ENCODE peak calls at places on chromosome 7, in seven cellular contexts. M is suprapubic skin, Q is ovary, I is K562, F is SK-N-SH, T is tibial nerve, R is A549. Y is an unnamed sample.
A peak's percentile ranks its signal among the peaks of the same experiment; 100 is the strongest.

GRCh38 chr7:13197501-13197900 is 510.1 kb downstream of the ARL4A start:
- DNase-seq in M (no peak), Q (no peak), I (no peak), F (no peak), T (no peak), R (no peak), Y (no peak)

GRCh38 chr7:99461221-99461620 is 4.7 kb downstream of the ATP5MF start:
- DNase-seq in M (no peak), Q (no peak), I (no peak), F (no peak), T (no peak), R (no peak), Y (no peak)

GRCh38 chr7:151455690-151456089 is 15.7 kb upstream of the CRYGN start:
- DNase-seq in M (no peak), Q (no peak), I (no peak), F (no peak), T (no peak), R (no peak), Y (no peak)

GRCh38 chr7:129188892-129189660 is 643 bp downstream of the SMO start:
- DNase-seq in M (no peak), Q (peak; percentile 51), I (no peak), F (peak; percentile 89), T (no peak), R (peak; percentile 17), Y (no peak)

GRCh38 chr7:7861211-7861633 is 107.4 kb upstream of the GLCCI1 start:
- DNase-seq in M (no peak), Q (no peak), I (no peak), F (no peak), T (peak; percentile 8), R (peak; percentile 9), Y (no peak)

GRCh38 chr7:156592124-156592884 is 48.3 kb upstream of the RNF32 start:
- DNase-seq in M (no peak), Q (no peak), I (no peak), F (no peak), T (no peak), R (no peak), Y (no peak)

GRCh38 chr7:106037489-106038176 is 74.5 kb downstream of the SYPL1 start:
- DNase-seq in M (no peak), Q (no peak), I (no peak), F (peak; percentile 50), T (no peak), R (no peak), Y (no peak)

GRCh38 chr7:156180451-156181229 is 368.4 kb upstream of the SHH start:
- DNase-seq in M (no peak), Q (no peak), I (no peak), F (no peak), T (no peak), R (no peak), Y (no peak)

GRCh38 chr7:29327455-29327854 is 132.9 kb downstream of the CHN2 start:
- DNase-seq in M (no peak), Q (no peak), I (no peak), F (no peak), T (no peak), R (no peak), Y (no peak)

GRCh38 chr7:86282014-86282682 is 361.6 kb upstream of the GRM3 start:
- DNase-seq in M (peak; percentile 67), Q (no peak), I (no peak), F (peak; percentile 17), T (no peak), R (no peak), Y (no peak)

GRCh38 chr7:138974103-138974502 is 7.1 kb downstream of the KIAA1549 start:
- DNase-seq in M (no peak), Q (no peak), I (no peak), F (no peak), T (no peak), R (no peak), Y (no peak)
- H3K27ac ChIP-seq in M (no peak overlapping the region), Q (no peak overlapping the region), I (no peak overlapping the region), F (no peak overlapping the region), T (no peak overlapping the region), R (no peak overlapping the region), Y (no peak overlapping the region)

DNA sequence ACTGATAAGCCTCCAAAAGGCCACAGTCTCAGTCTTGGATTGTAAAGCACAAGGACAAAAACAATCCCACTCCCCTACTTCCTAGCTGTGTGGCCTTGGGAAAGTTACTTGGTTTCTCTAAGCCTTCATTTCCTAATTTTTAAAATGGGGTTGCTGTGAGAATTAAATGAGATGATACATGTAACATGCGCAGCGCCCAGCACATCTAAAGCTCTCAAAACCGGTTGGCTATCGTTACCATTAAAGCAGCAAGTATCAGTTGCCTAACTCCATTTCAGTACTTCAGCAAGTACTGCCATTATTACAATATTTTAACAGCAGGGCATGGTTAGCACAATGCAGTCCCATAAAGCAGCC is 1.9 kb downstream of the NRCAM start:
- DNase-seq in M (no peak), Q (no peak), I (no peak), F (no peak), T (no peak), R (no peak), Y (no peak)
- TF ChIP-seq CTCF in M (no peak), Q (no peak), I (no peak), F (no peak), T (no peak), R (no peak), Y (no peak)

GRCh38 chr7:54349259-54349658 is 192.9 kb upstream of the VSTM2A start:
- DNase-seq in M (no peak), Q (no peak), I (no peak), F (no peak), T (no peak), R (no peak), Y (no peak)

GRCh38 chr7:54355842-54356241 is 186.3 kb upstream of the VSTM2A start:
- DNase-seq in M (no peak), Q (no peak), I (no peak), F (no peak), T (no peak), R (no peak), Y (no peak)

GRCh38 chr7:54354436-54354835 is 187.7 kb upstream of the VSTM2A start:
- DNase-seq in M (no peak), Q (no peak), I (no peak), F (no peak), T (no peak), R (peak; percentile 33), Y (no peak)
- TF ChIP-seq EP300 in M (no peak), Q (no peak), I (no peak), F (no peak), T (no peak), R (no peak), Y (no peak)

GRCh38 chr7:95263803-95264202 is 60.5 kb downstream of the PON1 start:
- DNase-seq in M (no peak), Q (no peak), I (no peak), F (no peak), T (no peak), R (no peak), Y (no peak)
- H3K27ac ChIP-seq in M (no peak overlapping the region), Q (no peak overlapping the region), I (no peak overlapping the region), F (peak overlapping the region; percentile 25), T (no peak overlapping the region), R (peak overlapping the region; percentile 100), Y (no peak overlapping the region)

Y was measured in stomach.